ENCODE peak calls at places on chromosomes 12 and 14, in nine cellular contexts. Y, A, X, N, R, G, T, U and B are unnamed samples.

GRCh38 chr14:55297611-55298323 is 26.5 kb downstream of the FBXO34 start:
- DNase-seq in Y (no peak), T (no peak), N (peak), R (peak), U (no peak), X (no peak), A (no peak), G (peak), B (no peak)

GRCh38 chr12:53070901-53071492 is 8.2 kb downstream of the SPRYD3 start:
- DNase-seq in Y (no peak), X (no peak), T (no peak), R (no peak), A (peak), N (no peak), U (no peak), G (no peak), B (peak)

GRCh38 chr14:68328509-68328908 is 464.4 kb downstream of the ZFP36L1 start:
- DNase-seq in A (no peak), U (no peak), N (no peak), G (no peak), R (no peak), X (no peak), Y (no peak), T (no peak), B (no peak)

GRCh38 chr12:111274820-111275219 is 94.1 kb downstream of the PHETA1 start:
- DNase-seq in X (no peak), N (no peak), R (peak), U (no peak), A (no peak), Y (no peak), G (no peak), T (no peak), B (peak)

GRCh38 chr12:56188786-56189335 is 422 bp downstream of the SMARCC2 start:
- DNase-seq in T (no peak), A (no peak), N (no peak), Y (peak), U (peak), X (no peak), R (peak), G (no peak), B (peak)

GRCh38 chr12:128783129-128783574 is 40.6 kb downstream of the SLC15A4 start:
- DNase-seq in X (no peak), T (no peak), A (peak), U (no peak), G (no peak), R (no peak), Y (no peak), N (no peak), B (no peak)

GRCh38 chr12:131452444-131452860 is 258.4 kb upstream of the SFSWAP start:
- DNase-seq in U (no peak), X (no peak), A (peak), N (peak), Y (no peak), R (peak), T (no peak), G (no peak), B (peak)

GRCh38 chr12:90234455-90234854 is 525.8 kb upstream of the ATP2B1 start:
- DNase-seq in A (no peak), R (no peak), X (no peak), T (no peak), G (no peak), U (no peak), Y (no peak), N (no peak), B (no peak)

GRCh38 chr12:123905319-123905925 is 67.2 kb downstream of the CCDC92 start:
- DNase-seq in A (no peak), U (peak), R (peak), T (peak), X (peak), G (no peak), Y (peak), N (peak), B (peak)

GRCh38 chr14:76328457-76329137 is 47.3 kb upstream of the ESRRB start:
- DNase-seq in X (no peak), T (no peak), U (no peak), R (no peak), N (no peak), A (peak), Y (no peak), G (no peak), B (no peak)

GRCh38 chr12:76020281-76020680 is 11.3 kb downstream of the PHLDA1 start:
- DNase-seq in A (no peak), X (no peak), N (peak), R (no peak), Y (no peak), G (peak), T (no peak), U (no peak), B (no peak)

GRCh38 chr12:40946612-40947194 is 241.4 kb upstream of the PDZRN4 start:
- DNase-seq in X (no peak), G (no peak), A (no peak), R (peak), N (no peak), Y (no peak), T (no peak), U (peak), B (peak)

GRCh38 chr12:108724054-108724889 is 7.0 kb downstream of the CORO1C start:
- DNase-seq in Y (no peak), T (no peak), N (no peak), A (no peak), G (no peak), X (no peak), U (no peak), R (no peak), B (no peak)

GRCh38 chr14:38835874-38836273 is 267.2 kb downstream of the SEC23A start:
- DNase-seq in R (no peak), X (no peak), N (no peak), U (no peak), T (no peak), A (no peak), G (no peak), Y (no peak), B (no peak)

GRCh38 chr12:123078531-123079123 is 72.3 kb downstream of the PITPNM2 start:
- DNase-seq in R (no peak), N (no peak), T (no peak), A (no peak), Y (no peak), X (no peak), G (no peak), U (no peak), B (no peak)

GRCh38 chr14:99752486-99753121 is 40.6 kb upstream of the EML1 start:
- DNase-seq in A (no peak), X (no peak), Y (no peak), N (no peak), T (no peak), G (peak), R (peak), U (no peak), B (no peak)

GRCh38 chr12:88650715-88651114 is 70.4 kb upstream of the KITLG start:
- DNase-seq in N (no peak), A (no peak), X (no peak), U (no peak), G (no peak), Y (no peak), R (no peak), T (no peak), B (no peak)

GRCh38 chr14:22735096-22735495 is 31.4 kb upstream of the OXA1L start:
- DNase-seq in R (no peak), A (no peak), Y (no peak), X (no peak), T (no peak), U (no peak), N (no peak), G (no peak), B (no peak)

GRCh38 chr12:114952573-114953196 is 268.7 kb upstream of the TBX3 start:
- DNase-seq in R (peak), A (no peak), T (no peak), G (no peak), U (no peak), N (no peak), Y (no peak), X (no peak), B (no peak)

GRCh38 chr14:26963696-26964095 is 365.9 kb upstream of the NOVA1 start:
- DNase-seq in Y (no peak), R (no peak), N (no peak), A (no peak), X (no peak), G (no peak), U (no peak), T (no peak), B (no peak)

GRCh38 chr12:49059063-49059384 is 1.6 kb downstream of the KMT2D start:
- DNase-seq in Y (no peak), X (no peak), N (no peak), T (no peak), A (no peak), G (no peak), R (no peak), U (no peak), B (no peak)

GRCh38 chr12:77996670-77997069 is 166.0 kb downstream of the NAV3 start:
- DNase-seq in A (no peak), X (no peak), Y (no peak), T (no peak), U (no peak), R (no peak), G (no peak), N (no peak), B (no peak)

GRCh38 chr12:61750604-61751003 is 509.6 kb upstream of the USP15 start:
- DNase-seq in A (no peak), N (no peak), T (no peak), U (no peak), X (no peak), G (no peak), Y (no peak), R (peak), B (peak)

GRCh38 chr12:100986595-100987547 is 192.3 kb downstream of the ANO4 start:
- DNase-seq in G (no peak), N (no peak), R (peak), X (no peak), Y (no peak), A (no peak), U (no peak), T (no peak), B (no peak)

GRCh38 chr12:59689776-59690175 is 93.9 kb downstream of the SLC16A7 start:
- DNase-seq in A (no peak), R (no peak), T (no peak), G (no peak), X (no peak), Y (no peak), N (no peak), U (no peak), B (no peak)

GRCh38 chr14:100140452-100141132 is 18.9 kb downstream of the DEGS2 start:
- DNase-seq in X (no peak), Y (peak), U (no peak), N (peak), R (peak), G (no peak), A (peak), T (no peak), B (no peak)

GRCh38 chr12:69097619-69098368 is 141.6 kb upstream of the CPSF6 start:
- DNase-seq in U (no peak), G (no peak), A (no peak), R (peak), T (no peak), Y (no peak), N (no peak), X (no peak), B (peak)

GRCh38 chr12:46770501-46771183 is 55.2 kb downstream of the SLC38A4 start:
- DNase-seq in Y (no peak), A (no peak), T (no peak), N (no peak), X (no peak), G (no peak), R (peak), U (no peak), B (peak)

GRCh38 chr14:20808084-20808483 is 5.4 kb upstream of the RNASE1 start:
- DNase-seq in U (no peak), X (no peak), R (no peak), N (no peak), A (no peak), T (no peak), G (no peak), Y (no peak), B (peak)

GRCh38 chr14:95217391-95217900 is 60.1 kb upstream of the DICER1 start:
- DNase-seq in R (peak), Y (no peak), G (no peak), A (no peak), N (no peak), X (no peak), T (no peak), U (no peak), B (peak)

GRCh38 chr12:122063691-122064033 is 14.9 kb upstream of the MLXIP start:
- DNase-seq in T (no peak), N (no peak), R (no peak), U (no peak), A (no peak), X (no peak), G (no peak), Y (no peak), B (no peak)

GRCh38 chr14:102279688-102280348 is 25.1 kb downstream of the MOK start:
- DNase-seq in U (no peak), R (peak), N (no peak), X (no peak), T (no peak), G (no peak), A (no peak), Y (peak), B (no peak)

GRCh38 chr14:41120400-41120799 is 486.3 kb upstream of the LRFN5 start:
- DNase-seq in R (no peak), A (no peak), Y (no peak), T (no peak), G (no peak), X (no peak), U (no peak), N (no peak), B (no peak)

GRCh38 chr14:73873660-73874059 is 13.0 kb upstream of the ZNF410 start:
- DNase-seq in R (no peak), U (no peak), Y (no peak), A (no peak), T (no peak), G (no peak), N (no peak), X (no peak), B (no peak)

GRCh38 chr12:65926119-65927004 is 102.1 kb downstream of the HMGA2 start:
- DNase-seq in X (no peak), U (no peak), A (no peak), T (no peak), N (no peak), R (peak), Y (no peak), G (no peak), B (no peak)